ENCODE peak calls at places on chromosomes 7 and 10, in eight cellular contexts. Q is fibroblast of pulmonary artery; V is esophagus muscularis mucosa; H is CD8-positive, alpha-beta memory T cell; M is kidney epithelial cell; T is small intestine; O is cardiac fibroblast; G is H1. C is an unnamed sample.

GRCh38 chr7:45978731-45979211 is 57.7 kb upstream of the IGFBP3 start:
- DNase-seq in Q (peak), V (no peak), H (no peak), M (no peak), T (no peak), O (peak), G (no peak), C (no peak)

GRCh38 chr10:125455855-125456254 is 227.1 kb downstream of the TEX36 start:
- DNase-seq in Q (no peak), V (no peak), H (no peak), M (no peak), T (no peak), O (no peak), G (no peak), C (no peak)

GRCh38 chr10:5692476-5693358 is 8.1 kb downstream of the TASOR2 start:
- DNase-seq in Q (peak), V (no peak), H (peak), M (no peak), T (peak), O (peak), G (peak), C (no peak)

GRCh38 chr10:7872041-7872442 is 53.7 kb downstream of the TAF3 start:
- DNase-seq in Q (peak), V (no peak), H (no peak), M (no peak), T (peak), O (peak), G (no peak), C (no peak)

GRCh38 chr10:119723624-119724023 is 2.2 kb upstream of the INPP5F start:
- DNase-seq in Q (no peak), V (no peak), H (no peak), M (no peak), T (no peak), O (no peak), G (no peak), C (no peak)

GRCh38 chr10:93464826-93465388 is 17.2 kb downstream of the MYOF start:
- DNase-seq in Q (no peak), V (no peak), H (no peak), M (no peak), T (no peak), O (peak), G (no peak), C (no peak)

GRCh38 chr10:114544045-114544659 is 113.9 kb downstream of the ABLIM1 start:
- DNase-seq in Q (no peak), V (no peak), H (peak), M (no peak), T (peak), O (no peak), G (no peak), C (peak)

GRCh38 chr10:44393834-44394547 is 9.1 kb upstream of the CXCL12 start:
- DNase-seq in Q (no peak), V (peak), H (no peak), M (no peak), T (no peak), O (no peak), G (no peak), C (no peak)

GRCh38 chr10:28555358-28555757 is 22.4 kb downstream of the WAC start:
- DNase-seq in Q (no peak), V (no peak), H (no peak), M (no peak), T (no peak), O (no peak), G (no peak), C (no peak)

GRCh38 chr7:131895541-131896173 is 339.2 kb upstream of the PODXL start:
- DNase-seq in Q (peak), V (no peak), H (no peak), M (peak), T (no peak), O (peak), G (no peak), C (no peak)

GRCh38 chr7:11450246-11450645 is 381.8 kb downstream of the THSD7A start:
- DNase-seq in Q (peak), V (no peak), H (no peak), M (no peak), T (no peak), O (peak), G (no peak), C (no peak)

GRCh38 chr10:33265621-33266020 is 68.8 kb downstream of the NRP1 start:
- DNase-seq in Q (no peak), V (no peak), H (no peak), M (no peak), T (peak), O (no peak), G (no peak), C (no peak)

DNA sequence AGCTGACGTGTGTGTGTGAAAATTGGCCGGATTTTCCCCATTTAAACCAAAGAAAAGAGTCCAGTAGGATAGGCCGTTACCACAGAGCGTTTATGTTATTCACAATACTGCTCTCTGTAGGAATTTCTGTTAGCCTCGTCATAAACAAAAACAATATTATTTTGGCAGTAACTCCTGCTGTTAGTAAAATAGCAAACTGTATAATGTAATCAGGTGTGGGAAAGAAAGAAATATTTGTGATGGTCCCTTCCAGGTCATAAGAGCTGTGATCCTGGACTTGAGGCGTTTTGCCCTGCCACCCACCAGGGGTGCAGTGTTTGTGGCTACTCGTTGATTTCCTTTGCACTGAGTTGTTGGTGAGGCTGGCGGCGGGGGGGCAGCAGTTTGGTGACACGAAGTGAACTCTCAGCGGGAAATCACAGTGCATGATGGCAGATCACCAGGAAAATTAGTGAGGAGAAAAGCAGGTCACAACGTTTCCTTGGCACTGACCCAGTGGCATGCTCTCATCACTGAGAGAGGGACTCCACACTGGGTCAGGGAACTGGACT is 2.8 kb downstream of the EEPD1 start:
- DNase-seq in Q (no peak), V (no peak), H (no peak), M (no peak), T (peak), O (no peak), G (no peak), C (no peak)
- H3K4me3 ChIP-seq in Q (no peak), V (peak), H (no peak), M (peak), T (peak), O (no peak), G (no peak), C (no peak)

GRCh38 chr10:22824984-22825383 is 102.9 kb upstream of the ARMC3 start:
- DNase-seq in Q (peak), V (no peak), H (no peak), M (peak), T (no peak), O (peak), G (no peak), C (no peak)
- H3K4me3 ChIP-seq in Q (no peak), V (no peak), H (no peak), M (no peak), T (no peak), O (no peak), G (no peak), C (no peak)

DNA sequence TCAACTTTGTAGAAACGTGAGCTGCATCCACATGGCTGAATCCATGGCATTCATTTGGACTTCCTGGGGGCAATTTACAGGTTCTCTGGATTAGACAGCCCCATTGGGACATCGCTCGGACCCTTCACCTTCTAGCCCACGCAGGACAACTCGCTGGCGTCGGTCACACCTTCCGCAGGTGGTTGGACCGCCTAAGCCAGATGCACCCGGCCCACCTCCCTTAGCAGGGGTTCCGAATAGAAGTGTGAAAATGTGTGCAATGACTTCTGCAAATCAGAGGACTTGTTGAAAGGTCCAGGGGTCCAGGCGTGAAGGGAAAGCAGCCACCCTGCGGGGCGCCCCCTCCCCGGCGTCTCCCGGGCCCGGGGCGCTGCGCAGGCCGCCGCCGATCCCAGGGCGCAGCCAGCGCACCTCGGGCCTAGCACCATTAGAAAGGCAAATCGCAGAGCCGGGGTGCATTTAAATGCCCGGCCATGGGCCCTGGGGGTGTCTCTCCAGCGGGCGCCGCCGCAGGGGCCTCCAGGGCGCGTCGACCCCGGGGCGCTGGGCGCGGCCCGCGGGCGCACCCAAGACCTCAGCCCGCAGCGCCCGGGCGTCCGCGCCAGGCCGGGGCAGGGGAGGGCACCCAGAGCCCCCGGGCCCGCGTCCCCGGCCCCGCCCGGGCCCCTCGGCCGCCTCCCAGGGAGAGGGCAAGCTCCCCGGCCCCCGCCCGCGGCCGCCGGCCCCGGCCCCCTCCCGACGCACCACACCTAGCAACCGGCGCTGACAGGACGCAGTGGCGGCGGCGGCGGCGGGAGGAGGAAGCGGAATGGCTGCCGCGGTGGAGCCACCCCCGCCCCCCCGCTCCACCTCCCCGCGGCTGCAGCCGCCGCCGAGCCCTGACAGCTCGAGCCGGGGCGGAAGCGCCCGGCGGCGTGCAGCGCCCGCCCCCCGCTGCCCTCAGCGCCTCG is 1.2 kb downstream of the JAZF1 start:
- DNase-seq in Q (peak), V (no peak), H (peak), M (no peak), T (peak), O (peak), G (no peak), C (peak)
- H3K4me3 ChIP-seq in Q (peak), V (peak), H (peak), M (peak), T (peak), O (peak), G (peak), C (peak)

GRCh38 chr10:124450010-124450782 is at the start of gene NKX1-2:
- DNase-seq in Q (no peak), V (no peak), H (no peak), M (no peak), T (no peak), O (no peak), G (no peak), C (no peak)
- H3K4me3 ChIP-seq in Q (no peak), V (peak), H (no peak), M (no peak), T (peak), O (no peak), G (peak), C (no peak)

GRCh38 chr10:73648252-73648651 is 7.0 kb upstream of the MYOZ1 start:
- DNase-seq in Q (no peak), V (no peak), H (no peak), M (no peak), T (no peak), O (no peak), G (no peak), C (no peak)

GRCh38 chr10:73646598-73647041 is 5.3 kb upstream of the MYOZ1 start:
- DNase-seq in Q (no peak), V (no peak), H (no peak), M (no peak), T (no peak), O (no peak), G (no peak), C (no peak)

GRCh38 chr10:73648975-73649829 is 6.6 kb downstream of the SYNPO2L start:
- DNase-seq in Q (no peak), V (no peak), H (no peak), M (no peak), T (no peak), O (no peak), G (no peak), C (no peak)

GRCh38 chr10:73647875-73648228 is 6.6 kb upstream of the MYOZ1 start:
- DNase-seq in Q (no peak), V (no peak), H (no peak), M (no peak), T (no peak), O (no peak), G (no peak), C (no peak)

GRCh38 chr10:73647211-73647874 is 6.1 kb upstream of the MYOZ1 start:
- DNase-seq in Q (peak), V (no peak), H (no peak), M (no peak), T (peak), O (peak), G (peak), C (no peak)
- H3K4me3 ChIP-seq in Q (peak), V (peak), H (peak), M (peak), T (peak), O (peak), G (peak), C (no peak)

DNA sequence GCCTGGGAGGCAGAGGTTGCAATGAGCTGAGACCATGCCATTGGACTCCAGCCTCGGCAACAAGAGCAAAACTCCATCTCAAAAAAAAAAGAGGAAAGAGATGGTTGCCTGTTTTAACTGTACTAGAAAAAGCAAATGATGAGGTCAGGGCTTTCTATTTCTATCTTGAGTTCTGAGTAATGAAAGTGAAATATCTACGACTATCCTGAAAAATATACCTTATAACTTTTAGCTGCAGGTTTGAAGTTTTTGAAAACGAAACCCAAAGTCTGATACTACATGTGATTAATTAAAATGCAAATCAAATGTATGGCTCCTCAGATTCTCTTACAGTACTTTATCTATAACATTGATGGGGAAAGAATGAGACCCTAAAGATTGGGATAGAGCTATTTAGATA is 636.2 kb upstream of the LRRN3 start:
- DNase-seq in Q (no peak), V (no peak), H (no peak), M (no peak), T (no peak), O (no peak), G (no peak), C (no peak)
- H3K4me3 ChIP-seq in Q (no peak), V (no peak), H (no peak), M (no peak), T (no peak), O (no peak), G (no peak), C (no peak)

DNA sequence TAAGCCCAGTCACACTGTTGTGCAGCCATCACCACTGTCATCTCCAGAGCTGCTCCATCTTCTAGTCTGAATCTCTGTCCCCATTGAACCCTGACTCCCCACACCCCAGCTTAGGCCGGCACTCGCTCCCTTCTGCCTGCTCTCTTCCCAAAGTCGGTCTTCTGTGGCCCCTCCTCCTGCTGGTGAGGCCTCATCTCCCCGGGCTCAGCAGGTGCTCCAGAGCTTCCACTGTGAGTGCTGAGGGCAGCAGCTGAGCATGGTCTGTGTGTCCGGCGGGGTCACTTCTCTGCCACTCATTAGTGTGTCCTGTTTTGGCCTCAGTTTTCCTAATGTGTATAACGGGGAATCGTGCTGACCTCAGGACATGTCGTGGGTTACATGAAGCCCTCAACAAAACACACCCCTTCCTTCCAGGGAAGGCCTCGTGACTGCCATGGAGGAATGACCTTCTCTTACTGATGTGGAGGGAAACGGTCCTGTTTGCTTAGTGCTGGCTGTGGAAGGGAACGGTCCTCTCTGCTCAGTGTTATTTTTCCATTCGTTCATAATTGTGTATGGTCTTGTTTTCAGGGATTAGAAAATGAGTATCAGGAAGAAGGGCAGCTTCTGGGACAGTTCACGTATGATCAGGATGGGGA is 4.3 kb upstream of the GET4 start:
- DNase-seq in Q (no peak), V (no peak), H (no peak), M (no peak), T (no peak), O (no peak), G (no peak), C (no peak)
- H3K4me3 ChIP-seq in Q (no peak), V (no peak), H (no peak), M (no peak), T (no peak), O (no peak), G (no peak), C (no peak)